ENCODE peak calls at places on chromosomes 13 and 19, in ten cellular contexts. R is fibroblast of pulmonary artery, L is HFF-Myc, I is tibial nerve, M is endodermal cell, P is GM23338, X is transverse colon, Z is heart left ventricle, T is cardiac muscle cell, V is SK-N-SH. K is an unnamed sample.

GRCh38 chr13:98432638-98433037 is 144.3 kb downstream of the STK24 start:
- DNase-seq in R (no peak), L (no peak), I (no peak), M (no peak), P (no peak), X (no peak), Z (no peak), T (no peak), V (no peak), K (no peak)

GRCh38 chr19:48530044-48530720 is 18.5 kb upstream of the LMTK3 start:
- DNase-seq in R (no peak), L (no peak), I (no peak), M (no peak), P (peak; percentile 38), X (no peak), Z (peak; percentile 13), T (no peak), V (peak; percentile 81), K (no peak)

GRCh38 chr13:110756268-110756667 is 42.8 kb downstream of the ING1 start:
- DNase-seq in R (peak; percentile 95), L (no peak), I (no peak), M (no peak), P (peak; percentile 23), X (no peak), Z (no peak), T (no peak), V (no peak), K (no peak)

GRCh38 chr13:102255409-102255808 is 146.4 kb downstream of the FGF14 start:
- DNase-seq in R (no peak), L (no peak), I (no peak), M (no peak), P (no peak), X (no peak), Z (no peak), T (no peak), V (no peak), K (no peak)

GRCh38 chr19:5894704-5895349 is 8.8 kb downstream of the NDUFA11 start:
- DNase-seq in R (no peak), L (no peak), I (no peak), M (no peak), P (no peak), X (no peak), Z (no peak), T (no peak), V (peak; percentile 62), K (no peak)

GRCh38 chr13:31538067-31539042 is 201.0 kb upstream of the RXFP2 start:
- DNase-seq in R (peak; percentile 69), L (peak; percentile 31), I (no peak), M (no peak), P (peak; percentile 70), X (peak; percentile 13), Z (no peak), T (peak; percentile 37), V (peak; percentile 34), K (no peak)

GRCh38 chr13:113122571-113123225 is at the start of gene F10:
- DNase-seq in R (peak; percentile 67), L (no peak), I (peak; percentile 61), M (peak; percentile 93), P (peak; percentile 68), X (peak; percentile 78), Z (peak; percentile 81), T (peak; percentile 52), V (peak; percentile 96), K (no peak)

GRCh38 chr13:98994896-98995295 is 17.0 kb upstream of the DOCK9 start:
- DNase-seq in R (no peak), L (no peak), I (no peak), M (no peak), P (no peak), X (no peak), Z (no peak), T (no peak), V (no peak), K (no peak)

GRCh38 chr13:102405499-102406079 is 3.7 kb upstream of the FGF14 start:
- DNase-seq in R (peak; percentile 17), L (no peak), I (no peak), M (peak; percentile 80), P (peak; percentile 70), X (no peak), Z (no peak), T (peak; percentile 67), V (no peak), K (no peak)

GRCh38 chr13:22757530-22758120 is 423.2 kb upstream of the SGCG start:
- DNase-seq in R (peak; percentile 26), L (no peak), I (no peak), M (no peak), P (peak; percentile 24), X (no peak), Z (no peak), T (peak; percentile 45), V (peak; percentile 12), K (no peak)
- TF ChIP-seq CTCF in R (peak; percentile 19), L (no peak), I (peak; percentile 49), M (peak; percentile 71), P (no peak), X (no peak), Z (peak; percentile 60), T (peak; percentile 39), V (peak; percentile 62), K (no peak)

DNA sequence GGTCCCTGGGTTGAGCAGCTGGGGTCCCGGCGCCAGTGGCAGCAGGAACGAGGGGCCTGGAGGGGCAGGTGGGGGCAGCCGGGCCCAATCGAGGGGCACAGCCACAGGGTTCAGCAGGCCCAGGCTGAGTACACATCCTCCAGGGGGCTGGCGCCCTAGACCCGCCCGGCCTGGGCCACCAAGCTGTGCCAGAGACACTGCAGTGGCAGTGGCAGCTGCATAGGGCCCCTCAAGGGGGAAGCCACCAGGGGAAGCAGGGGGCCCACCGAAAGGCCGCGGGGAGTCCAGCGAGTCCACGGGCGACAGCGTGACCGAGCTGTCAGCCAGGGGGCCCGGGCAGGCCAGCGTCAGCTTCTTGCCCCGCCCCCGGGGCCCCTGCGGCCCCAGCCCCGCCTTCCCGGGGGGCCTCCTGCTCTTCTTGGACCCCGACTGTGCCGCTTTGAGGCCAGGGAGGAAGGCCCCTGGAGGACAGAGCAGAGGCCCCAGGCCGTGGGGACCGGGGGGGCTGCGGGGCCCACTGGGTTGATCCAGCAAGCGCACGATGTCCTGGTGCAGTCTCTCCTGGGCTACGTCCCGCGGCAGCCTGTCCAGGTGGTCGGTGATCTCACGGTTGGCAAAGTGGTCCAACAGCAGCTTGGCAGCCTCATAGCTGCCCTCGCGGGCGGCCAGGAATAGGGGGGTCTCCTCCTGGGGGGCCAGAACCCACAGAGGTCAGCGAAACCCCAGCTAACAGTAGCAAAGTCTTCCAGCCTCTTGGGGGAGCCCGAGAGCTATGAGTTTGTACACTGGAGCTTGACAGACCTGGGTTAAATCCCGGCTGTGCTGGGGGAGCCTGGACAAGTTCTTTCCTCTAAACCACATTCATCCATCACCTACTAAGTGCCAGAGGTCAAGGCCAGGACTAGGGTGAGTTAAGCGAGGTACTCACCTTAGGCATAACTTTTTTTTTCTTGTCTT is 39.5 kb downstream of the NOTCH3 start:
- DNase-seq in R (peak; percentile 36), L (no peak), I (no peak), M (no peak), P (peak; percentile 38), X (no peak), Z (no peak), T (no peak), V (peak; percentile 55), K (no peak)
- TF ChIP-seq CTCF in R (peak; percentile 43), L (peak; percentile 30), I (no peak), M (peak; percentile 63), P (peak; percentile 54), X (no peak), Z (peak; percentile 26), T (peak; percentile 36), V (peak; percentile 43), K (no peak)

DNA sequence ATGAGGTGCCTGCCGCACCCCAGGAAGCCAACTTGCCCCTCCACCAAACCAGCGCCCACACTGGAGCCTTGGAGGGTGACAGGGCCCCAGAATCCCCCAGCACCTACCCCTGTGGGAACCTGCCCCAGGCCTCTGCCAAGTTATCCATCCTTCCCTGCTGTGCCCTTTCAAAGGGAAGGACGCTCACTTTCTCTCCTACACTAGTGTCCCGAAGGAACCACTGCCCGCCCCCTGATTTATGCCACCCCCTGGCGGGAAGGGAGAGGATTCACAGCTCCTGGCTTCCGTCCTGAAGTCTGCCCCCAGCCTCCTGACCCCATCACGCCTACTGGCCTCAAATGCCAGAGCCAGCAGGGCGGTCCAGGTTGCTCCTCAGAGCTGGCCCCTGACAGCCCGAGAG is 1.4 kb downstream of the EVI5L start:
- DNase-seq in R (peak; percentile 44), L (no peak), I (no peak), M (peak; percentile 86), P (peak; percentile 84), X (peak; percentile 25), Z (peak; percentile 37), T (peak; percentile 48), V (no peak), K (no peak)
- TF ChIP-seq CTCF in R (peak; percentile 40), L (peak; percentile 30), I (peak; percentile 13), M (peak; percentile 65), P (peak; percentile 74), X (no peak), Z (no peak), T (peak; percentile 43), V (peak; percentile 13), K (no peak)

GRCh38 chr13:40317980-40318327 is 348.5 kb downstream of the FOXO1 start:
- DNase-seq in R (no peak), L (no peak), I (no peak), M (no peak), P (no peak), X (no peak), Z (no peak), T (no peak), V (no peak), K (no peak)

GRCh38 chr13:40313269-40314200 is 352.9 kb downstream of the FOXO1 start:
- DNase-seq in R (peak; percentile 89), L (no peak), I (no peak), M (no peak), P (no peak), X (no peak), Z (no peak), T (no peak), V (no peak), K (no peak)

GRCh38 chr13:40318366-40318765 is 348.1 kb downstream of the FOXO1 start:
- DNase-seq in R (peak; percentile 34), L (no peak), I (no peak), M (no peak), P (no peak), X (peak; percentile 20), Z (peak; percentile 70), T (peak; percentile 55), V (peak; percentile 36), K (no peak)

GRCh38 chr13:40316301-40316700 is 350.1 kb downstream of the FOXO1 start:
- DNase-seq in R (no peak), L (no peak), I (no peak), M (no peak), P (no peak), X (no peak), Z (no peak), T (no peak), V (no peak), K (no peak)

DNA sequence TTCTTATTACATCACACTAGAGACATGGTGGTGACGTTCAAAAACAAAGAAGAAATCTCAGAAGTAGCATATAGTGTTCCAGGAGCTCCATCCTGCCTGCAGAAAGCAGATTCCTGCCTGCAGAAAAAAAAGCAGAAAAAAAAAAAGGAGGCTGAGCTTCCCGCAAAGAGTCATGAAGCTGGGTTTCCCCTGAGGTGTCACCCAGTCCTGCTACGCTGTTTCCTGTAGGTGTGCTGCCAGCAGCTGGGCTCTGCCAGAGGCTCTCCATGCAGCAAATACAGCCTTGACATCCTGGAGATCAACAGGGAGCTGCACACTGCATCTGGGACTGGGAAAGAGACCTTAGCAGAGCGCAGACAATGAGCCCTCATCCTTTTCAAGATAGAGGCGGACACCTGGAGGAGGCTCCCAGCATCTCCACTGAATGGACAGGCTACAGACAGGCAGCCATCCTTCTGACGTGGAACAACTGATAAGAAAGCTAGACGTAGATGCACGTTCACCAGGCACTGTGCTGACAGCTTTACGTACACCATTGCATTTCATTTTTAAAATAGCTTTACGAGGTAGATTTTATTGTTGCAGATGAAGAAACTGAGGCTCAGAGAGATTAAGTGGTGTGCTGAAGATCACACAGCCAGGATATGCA is 350.9 kb downstream of the FOXO1 start:
- DNase-seq in R (peak; percentile 62), L (no peak), I (no peak), M (no peak), P (no peak), X (no peak), Z (no peak), T (no peak), V (no peak), K (no peak)
- TF ChIP-seq CTCF in R (no peak), L (no peak), I (no peak), M (no peak), P (no peak), X (no peak), Z (no peak), T (no peak), V (no peak), K (no peak)